ENCODE peak calls at places on chromosome 9, in seven cellular contexts. M is NCI-H1092 treated with DMSO at 0.1 percent for 48 hours; U is HuH-7; W is CD8-positive, alpha-beta T cell; Q is iris pigment epithelial cell; S is lower leg skin; E is fibroblast of mammary gland. Y is an unnamed sample.

GRCh38 chr9:126033956-126034355 is 286.8 kb downstream of the PBX3 start:
- DNase-seq in M (no peak), U (no peak), W (no peak), Q (no peak), S (no peak), E (no peak), Y (no peak)

GRCh38 chr9:113756476-113757198 is 119.5 kb upstream of the ZNF618 start:
- DNase-seq in M (no peak), U (no peak), W (no peak), Q (no peak), S (no peak), E (no peak), Y (no peak)

GRCh38 chr9:124889006-124889405 is 27.1 kb downstream of the ARPC5L start:
- DNase-seq in M (no peak), U (no peak), W (no peak), Q (no peak), S (no peak), E (no peak), Y (no peak)

GRCh38 chr9:4238522-4238921 is 61.3 kb downstream of the GLIS3 start:
- DNase-seq in M (no peak), U (no peak), W (no peak), Q (peak; percentile 73), S (no peak), E (peak; percentile 89), Y (peak; percentile 78)

GRCh38 chr9:136518623-136519022 is 27.2 kb downstream of the NOTCH1 start:
- DNase-seq in M (no peak), U (no peak), W (no peak), Q (no peak), S (no peak), E (no peak), Y (no peak)

GRCh38 chr9:2596003-2596402 is 25.6 kb upstream of the VLDLR start:
- DNase-seq in M (no peak), U (no peak), W (no peak), Q (no peak), S (no peak), E (no peak), Y (no peak)

GRCh38 chr9:88280816-88281382 is 107.3 kb upstream of the SPIN1 start:
- DNase-seq in M (no peak), U (no peak), W (no peak), Q (peak; percentile 27), S (peak; percentile 67), E (peak; percentile 49), Y (peak; percentile 45)

GRCh38 chr9:35464056-35465025 is 25.6 kb upstream of the RUSC2 start:
- DNase-seq in M (no peak), U (no peak), W (no peak), Q (peak; percentile 70), S (no peak), E (peak; percentile 77), Y (no peak)